ENCODE peak calls at places on chromosomes 7 and 10, in six cellular contexts. S, V, C, W, Z and A are unnamed samples.

GRCh38 chr7:976901-977325 is 1.6 kb upstream of the COX19 start:
- DNase-seq in V (no peak), W (no peak), Z (no peak), S (no peak), C (no peak), A (no peak)

GRCh38 chr7:20218261-20218660 is 1.1 kb upstream of the MACC1 start:
- DNase-seq in S (no peak), C (no peak), Z (no peak), V (no peak), W (no peak), A (no peak)

GRCh38 chr10:122461367-122461728 is at the start of gene HTRA1:
- DNase-seq in W (no peak), S (peak; percentile 70), C (peak; percentile 86), Z (peak; percentile 64), V (peak; percentile 72), A (no peak)

GRCh38 chr10:70672993-70673928 is 955 bp downstream of the ADAMTS14 start:
- DNase-seq in C (peak; percentile 57), S (peak; percentile 83), Z (peak; percentile 95), V (no peak), W (no peak), A (no peak)

GRCh38 chr7:152351168-152351567 is 84.6 kb downstream of the KMT2C start:
- DNase-seq in C (no peak), W (no peak), V (no peak), Z (no peak), S (no peak), A (no peak)

GRCh38 chr7:142379445-142379844 is 121.6 kb upstream of the PRSS58 start:
- DNase-seq in C (no peak), V (no peak), W (no peak), Z (no peak), S (no peak), A (no peak)

GRCh38 chr10:93417264-93417663 is 64.9 kb downstream of the MYOF start:
- DNase-seq in V (no peak), C (peak; percentile 51), W (no peak), Z (no peak), S (no peak), A (no peak)

GRCh38 chr7:158782638-158783490 is 46.4 kb downstream of the ESYT2 start:
- DNase-seq in V (peak; percentile 17), C (peak; percentile 55), W (no peak), S (peak; percentile 56), Z (peak; percentile 62), A (no peak)

GRCh38 chr7:156773966-156774365 is 119.0 kb downstream of the LMBR1 start:
- DNase-seq in V (no peak), S (no peak), C (no peak), W (no peak), Z (no peak), A (no peak)

GRCh38 chr10:17003151-17003550 is 126.5 kb downstream of the CUBN start:
- DNase-seq in S (peak; percentile 85), C (no peak), W (no peak), V (no peak), Z (peak; percentile 95), A (no peak)

GRCh38 chr10:15254808-15255655 is 86.5 kb upstream of the NMT2 start:
- DNase-seq in W (no peak), S (no peak), C (no peak), Z (no peak), V (peak; percentile 40), A (no peak)

GRCh38 chr10:47029181-47029971 is 118.1 kb downstream of the PTPN20 start:
- DNase-seq in S (no peak), Z (no peak), V (peak; percentile 7), C (no peak), W (no peak), A (no peak)

GRCh38 chr10:68560916-68561691 is 967 bp downstream of the TET1 start:
- DNase-seq in S (no peak), V (peak; percentile 15), C (peak; percentile 24), Z (peak; percentile 41), W (no peak), A (no peak)

DNA sequence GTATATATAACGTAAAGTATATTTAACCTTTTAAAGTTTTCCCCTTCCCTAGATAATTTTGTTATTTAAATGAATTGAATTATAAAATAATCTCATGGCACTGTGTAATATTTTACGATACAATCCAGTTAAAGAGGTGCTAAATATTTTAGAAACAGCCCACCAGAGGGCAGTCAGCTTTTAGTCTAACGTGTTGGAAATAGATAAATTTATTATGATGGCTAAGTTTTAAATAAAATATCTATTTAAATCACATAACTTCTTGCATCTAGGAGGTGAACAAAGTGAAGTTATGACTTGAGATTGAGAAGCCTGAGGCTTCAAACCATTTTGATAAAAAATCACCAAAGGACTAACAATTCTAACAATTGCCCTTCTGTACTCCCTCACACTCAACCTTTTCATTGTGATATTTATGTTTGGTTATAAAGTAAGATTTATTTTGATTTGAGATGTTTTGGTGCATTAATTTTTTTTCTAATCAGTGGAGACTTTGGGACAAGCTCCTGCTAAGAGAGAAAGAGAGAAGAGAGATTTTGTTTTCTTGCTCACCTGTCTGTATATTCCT is 171.5 kb upstream of the SP4 start:
- DNase-seq in W (no peak), S (peak; percentile 69), Z (peak; percentile 70), V (no peak), C (no peak), A (no peak)
- TF ChIP-seq CTCF in W (peak; percentile 34), S (peak; percentile 46), Z (peak; percentile 33), V (peak; percentile 43), C (peak; percentile 53), A (peak; percentile 55)

GRCh38 chr7:87885018-87885417 is 8.7 kb downstream of the DBF4 start:
- DNase-seq in C (no peak), W (no peak), S (no peak), V (no peak), Z (no peak), A (no peak)

GRCh38 chr7:87882538-87882937 is 6.2 kb downstream of the DBF4 start:
- DNase-seq in C (no peak), S (no peak), Z (no peak), W (no peak), V (no peak), A (no peak)

GRCh38 chr7:87886875-87887274 is 10.6 kb downstream of the DBF4 start:
- DNase-seq in W (no peak), V (no peak), Z (peak; percentile 76), S (peak; percentile 72), C (no peak), A (no peak)
- TF ChIP-seq CTCF in W (peak; percentile 14), V (peak; percentile 23), Z (peak; percentile 33), S (peak; percentile 39), C (peak; percentile 62), A (peak; percentile 73)

GRCh38 chr10:119198438-119198837 is 8.9 kb upstream of the GRK5 start:
- DNase-seq in W (no peak), V (no peak), Z (no peak), C (no peak), S (no peak), A (no peak)
- TF ChIP-seq CTCF in W (peak; percentile 38), V (peak; percentile 22), Z (peak; percentile 55), C (no peak), S (peak; percentile 54), A (no peak)

DNA sequence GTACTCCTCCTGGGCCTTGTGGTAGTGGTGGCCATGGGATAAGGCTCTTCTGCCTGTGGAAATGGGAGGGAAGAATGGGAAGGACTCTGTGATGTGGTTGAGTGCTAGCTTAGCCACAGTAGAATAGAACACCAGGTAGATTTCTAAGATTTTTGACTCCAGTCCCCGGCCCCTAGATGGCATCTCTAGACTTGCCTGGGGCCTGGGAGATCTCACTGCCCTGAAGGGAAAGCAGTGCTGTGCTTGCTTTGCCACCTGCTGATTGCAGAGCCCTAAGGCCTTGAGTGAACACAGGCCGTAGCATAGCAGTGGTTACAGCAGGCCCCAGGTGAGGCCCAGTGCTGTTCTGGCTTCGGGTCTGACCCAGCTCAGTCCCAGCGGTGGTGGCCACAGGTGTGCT is 252.0 kb downstream of the TCF7L2 start:
- DNase-seq in Z (no peak), C (no peak), S (no peak), V (no peak), W (no peak), A (no peak)
- TF ChIP-seq CTCF in Z (no peak), C (no peak), S (no peak), V (no peak), W (no peak), A (no peak)

DNA sequence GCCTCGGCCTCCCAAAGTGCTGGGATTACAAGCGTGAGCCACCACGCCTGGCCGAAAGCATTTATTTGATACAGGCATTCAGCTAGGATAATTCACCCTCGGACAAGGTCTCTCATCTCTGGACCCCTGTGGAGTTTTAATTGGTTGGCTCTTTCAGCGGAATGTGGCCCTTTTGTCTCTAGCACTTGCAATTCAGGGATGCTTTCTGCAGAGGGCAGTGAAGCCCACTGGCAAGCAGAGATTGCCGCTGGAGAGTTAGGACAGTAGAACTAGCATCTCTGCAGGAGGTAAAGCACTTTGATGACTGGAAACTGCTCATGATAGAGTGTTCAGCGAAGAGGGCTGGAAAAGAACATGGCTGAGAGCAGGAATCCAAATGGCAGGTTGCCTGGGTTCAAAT is 62.0 kb downstream of the SUFU start:
- DNase-seq in V (no peak), Z (no peak), W (no peak), C (no peak), S (no peak), A (no peak)
- TF ChIP-seq CTCF in V (no peak), Z (no peak), W (peak; percentile 8), C (no peak), S (peak; percentile 11), A (no peak)

GRCh38 chr10:88115406-88115805 is 252.0 kb downstream of the PTEN start:
- DNase-seq in V (no peak), Z (no peak), S (no peak), W (no peak), C (no peak), A (no peak)

GRCh38 chr10:88115968-88116367 is 252.5 kb downstream of the PTEN start:
- DNase-seq in Z (peak; percentile 47), S (no peak), W (no peak), V (no peak), C (no peak), A (no peak)

GRCh38 chr10:88113657-88114272 is 250.3 kb downstream of the PTEN start:
- DNase-seq in C (no peak), Z (no peak), W (no peak), S (no peak), V (no peak), A (no peak)

GRCh38 chr10:88113232-88113631 is 249.8 kb downstream of the PTEN start:
- DNase-seq in Z (no peak), V (no peak), S (peak; percentile 36), W (no peak), C (peak; percentile 21), A (no peak)

GRCh38 chr10:88114368-88114767 is 250.9 kb downstream of the PTEN start:
- DNase-seq in V (peak; percentile 74), Z (no peak), S (peak; percentile 49), W (no peak), C (peak; percentile 20), A (no peak)
- TF ChIP-seq CTCF in V (peak; percentile 61), Z (peak; percentile 42), S (peak; percentile 49), W (peak; percentile 49), C (peak; percentile 70), A (peak; percentile 55)